ENCODE peak calls at places on chromosomes 13 and 19, in six cellular contexts. S, G, N, T, L and D are unnamed samples.
A peak's percentile ranks its signal among the peaks of the same experiment; 100 is the strongest.

GRCh38 chr19:33532859-33533455 is 11.4 kb upstream of the PEPD start:
- DNase-seq in S (no peak), G (no peak), N (no peak), T (no peak), L (no peak), D (no peak)

GRCh38 chr13:76886292-76887061 is at the start of gene KCTD12:
- DNase-seq in S (peak; percentile 76), G (peak; percentile 85), N (peak; percentile 86), T (peak; percentile 81), L (peak; percentile 83), D (peak; percentile 83)

GRCh38 chr19:41276231-41276630 is 12.1 kb downstream of the HNRNPUL1 start:
- DNase-seq in S (no peak), G (no peak), N (no peak), T (no peak), L (peak; percentile 13), D (no peak)

GRCh38 chr19:535017-535835 is 3.7 kb downstream of the CDC34 start:
- DNase-seq in S (no peak), G (peak; percentile 92), N (no peak), T (peak; percentile 16), L (no peak), D (no peak)

GRCh38 chr19:50513746-50514345 is at the start of gene ASPDH:
- DNase-seq in S (no peak), G (no peak), N (no peak), T (no peak), L (no peak), D (no peak)

GRCh38 chr19:55257461-55258411 is 1.1 kb downstream of the PPP6R1 start:
- DNase-seq in S (no peak), G (no peak), N (peak; percentile 25), T (no peak), L (peak; percentile 61), D (peak; percentile 28)

GRCh38 chr19:52741951-52742485 is 7.2 kb upstream of the ZNF611 start:
- DNase-seq in S (no peak), G (no peak), N (no peak), T (no peak), L (no peak), D (no peak)

GRCh38 chr13:43816401-43816889 is 29.7 kb upstream of the ENOX1 start:
- DNase-seq in S (no peak), G (no peak), N (no peak), T (no peak), L (no peak), D (no peak)

GRCh38 chr13:80133631-80134083 is 207.3 kb downstream of the SPRY2 start:
- DNase-seq in S (no peak), G (no peak), N (no peak), T (peak; percentile 15), L (no peak), D (no peak)

GRCh38 chr13:112711528-112712265 is 21.9 kb downstream of the ATP11A start:
- DNase-seq in S (peak; percentile 74), G (peak; percentile 81), N (peak; percentile 93), T (peak; percentile 78), L (peak; percentile 25), D (peak; percentile 82)

GRCh38 chr19:51735759-51736449 is 12.1 kb upstream of the HAS1 start:
- DNase-seq in S (peak; percentile 50), G (peak; percentile 51), N (no peak), T (peak; percentile 41), L (peak; percentile 96), D (no peak)

GRCh38 chr19:47381653-47382279 is 32.7 kb downstream of the DHX34 start:
- DNase-seq in S (peak; percentile 30), G (no peak), N (no peak), T (peak; percentile 25), L (peak; percentile 95), D (no peak)

GRCh38 chr19:28553764-28554163 is 659.2 kb downstream of the UQCRFS1 start:
- DNase-seq in S (no peak), G (no peak), N (no peak), T (no peak), L (no peak), D (no peak)

DNA sequence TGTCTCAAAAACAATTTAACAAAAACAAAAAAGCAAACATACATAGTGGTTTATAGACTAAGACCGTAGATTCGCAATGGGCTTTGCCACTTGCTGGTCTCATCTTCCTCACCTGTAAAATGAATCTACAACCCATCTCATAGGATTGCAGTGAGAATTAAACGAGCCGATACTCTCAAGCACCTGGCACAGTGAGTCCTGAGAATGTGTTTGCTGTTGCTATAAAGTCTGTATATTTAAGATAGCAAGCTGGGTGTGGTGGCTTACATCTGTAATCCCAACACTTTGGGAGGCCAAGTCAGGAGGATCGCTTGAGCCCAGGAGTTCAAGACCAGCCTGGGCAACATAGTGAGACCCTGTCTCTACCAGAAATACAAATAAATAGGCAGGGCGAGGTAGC is 22.5 kb downstream of the EXOC3L2 start:
- DNase-seq in S (no peak), G (no peak), N (no peak), T (no peak), L (no peak), D (no peak)
- TF ChIP-seq POLR2A in S (no peak), G (no peak), N (no peak), T (no peak), L (no peak), D (no peak)

GRCh38 chr19:42284066-42284501 is 15.0 kb downstream of the CIC start:
- DNase-seq in S (peak; percentile 87), G (peak; percentile 90), N (peak; percentile 87), T (peak; percentile 89), L (peak; percentile 74), D (peak; percentile 79)
- TF ChIP-seq POLR2A in S (no peak), G (peak; percentile 59), N (peak; percentile 84), T (no peak), L (peak; percentile 13), D (peak; percentile 19)

GRCh38 chr19:57563547-57563946 is 3.9 kb upstream of the ZNF550 start:
- DNase-seq in S (no peak), G (no peak), N (no peak), T (no peak), L (no peak), D (no peak)

GRCh38 chr19:57559008-57559403 is 657 bp downstream of the ZNF550 start:
- DNase-seq in S (no peak), G (no peak), N (no peak), T (peak; percentile 10), L (peak; percentile 52), D (peak; percentile 34)

GRCh38 chr19:57558525-57558924 is 1.1 kb downstream of the ZNF550 start:
- DNase-seq in S (no peak), G (no peak), N (no peak), T (no peak), L (peak; percentile 14), D (no peak)

GRCh38 chr19:57560049-57560491 is 407 bp upstream of the ZNF550 start:
- DNase-seq in S (no peak), G (no peak), N (no peak), T (no peak), L (no peak), D (peak; percentile 13)

DNA sequence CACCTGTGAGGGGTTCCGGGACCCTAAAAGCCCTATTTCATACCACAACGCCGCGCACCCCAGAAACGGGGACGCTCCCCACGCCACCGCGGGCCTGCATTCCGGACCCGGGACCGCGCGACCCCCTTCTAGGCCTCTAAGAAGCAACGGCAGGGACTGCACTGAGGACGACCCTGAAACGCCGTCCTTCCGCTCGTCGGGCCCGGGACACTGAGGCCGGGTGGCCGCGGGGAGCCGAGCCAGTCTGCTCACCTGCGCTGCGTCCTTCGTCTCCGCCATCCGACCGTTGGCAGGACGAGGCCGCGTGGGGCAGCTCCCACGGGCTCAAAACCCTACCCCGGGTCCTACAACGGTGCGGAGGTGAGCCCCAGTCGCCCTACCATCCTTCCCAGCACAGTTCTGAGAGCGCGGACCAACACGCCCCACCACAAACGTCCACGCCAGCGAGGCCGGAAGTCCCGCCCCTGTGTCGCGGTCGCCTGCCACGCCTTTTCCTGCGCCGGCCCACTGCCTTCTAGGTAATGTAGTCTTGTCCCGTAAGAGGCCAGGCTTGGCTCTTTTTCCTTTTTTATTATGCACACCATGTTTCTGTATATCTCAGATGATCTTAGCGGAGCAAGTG is at the start of gene ZNF550:
- DNase-seq in S (peak; percentile 92), G (peak; percentile 91), N (peak; percentile 88), T (peak; percentile 92), L (peak; percentile 85), D (peak; percentile 92)
- TF ChIP-seq POLR2A in S (no peak), G (peak; percentile 26), N (peak; percentile 30), T (peak; percentile 56), L (peak; percentile 77), D (peak; percentile 70)

GRCh38 chr19:13117772-13118423 is at the start of gene NACC1:
- DNase-seq in S (peak; percentile 90), G (peak; percentile 91), N (peak; percentile 91), T (peak; percentile 91), L (peak; percentile 91), D (peak; percentile 87)
- TF ChIP-seq POLR2A in S (no peak), G (no peak), N (peak; percentile 15), T (no peak), L (peak; percentile 41), D (no peak)

GRCh38 chr19:10230904-10231623 is at the start of gene S1PR2:
- DNase-seq in S (peak; percentile 73), G (peak; percentile 82), N (peak; percentile 88), T (peak; percentile 82), L (peak; percentile 92), D (peak; percentile 68)
- TF ChIP-seq POLR2A in S (no peak), G (peak; percentile 70), N (peak; percentile 77), T (peak; percentile 33), L (peak; percentile 84), D (no peak)

DNA sequence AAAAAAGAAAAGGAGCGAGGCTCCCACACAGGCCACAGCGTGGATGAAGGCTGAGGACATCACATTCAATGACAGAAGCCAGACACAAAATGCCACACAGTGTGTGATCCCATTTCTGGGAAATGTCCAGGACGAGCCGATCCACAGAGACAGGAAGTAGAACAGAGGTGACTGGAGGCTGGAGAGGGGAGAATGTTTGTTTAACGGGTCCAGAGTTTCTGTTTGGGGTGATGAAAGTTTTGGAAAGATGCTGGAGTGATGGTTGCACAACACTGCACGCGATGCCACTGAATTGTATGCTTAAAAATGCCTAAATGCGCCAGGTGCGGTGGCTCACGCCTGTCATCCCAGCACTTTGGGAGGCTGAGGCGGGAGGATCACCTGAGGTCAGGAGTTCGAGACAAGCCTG is 650 bp upstream of the FUT5 start:
- DNase-seq in S (no peak), G (peak; percentile 70), N (no peak), T (no peak), L (no peak), D (no peak)
- TF ChIP-seq POLR2A in S (no peak), G (peak; percentile 75), N (no peak), T (no peak), L (no peak), D (no peak)

GRCh38 chr19:13731147-13731964 is 33.0 kb upstream of the MRI1 start:
- DNase-seq in S (peak; percentile 96), G (peak; percentile 96), N (peak; percentile 95), T (peak; percentile 98), L (peak; percentile 93), D (peak; percentile 97)
- TF ChIP-seq POLR2A in S (no peak), G (no peak), N (peak; percentile 68), T (peak; percentile 59), L (peak; percentile 89), D (peak; percentile 65)